ENCODE peak calls at places on chromosomes 6 and 20, in five cellular contexts. N, Q, B, D and W are unnamed samples.

GRCh38 chr6:71394001-71394432 is 105.4 kb downstream of the OGFRL1 start:
- DNase-seq in N (no peak), Q (no peak), B (no peak), D (peak; percentile 73), W (no peak)

GRCh38 chr6:158876886-158877285 is 57.7 kb upstream of the EZR start:
- DNase-seq in N (no peak), Q (no peak), B (no peak), D (no peak), W (no peak)

GRCh38 chr6:91079939-91080338 is 493.1 kb upstream of the MAP3K7 start:
- DNase-seq in N (no peak), Q (no peak), B (no peak), D (no peak), W (no peak)

GRCh38 chr20:45461225-45461624 is 8.3 kb upstream of the WFDC2 start:
- DNase-seq in N (no peak), Q (no peak), B (no peak), D (no peak), W (no peak)

GRCh38 chr6:127118505-127119360 is at the start of gene RSPO3:
- DNase-seq in N (no peak), Q (peak; percentile 66), B (no peak), D (peak; percentile 39), W (no peak)

GRCh38 chr6:34377984-34378383 is 14.5 kb downstream of the NUDT3 start:
- DNase-seq in N (no peak), Q (no peak), B (no peak), D (no peak), W (no peak)

GRCh38 chr20:53658973-53659372 is 65.3 kb upstream of the ZNF217 start:
- DNase-seq in N (no peak), Q (no peak), B (no peak), D (no peak), W (no peak)

GRCh38 chr6:75524322-75524972 is 30.8 kb upstream of the FILIP1 start:
- DNase-seq in N (no peak), Q (peak; percentile 95), B (no peak), D (peak; percentile 84), W (no peak)

GRCh38 chr6:114142256-114142655 is 171.3 kb upstream of the HDAC2 start:
- DNase-seq in N (no peak), Q (no peak), B (no peak), D (no peak), W (no peak)

GRCh38 chr6:97563529-97563928 is 280.5 kb upstream of the MMS22L start:
- DNase-seq in N (no peak), Q (no peak), B (no peak), D (no peak), W (no peak)

GRCh38 chr20:54062812-54063280 is 7.5 kb downstream of the BCAS1 start:
- DNase-seq in N (no peak), Q (peak; percentile 35), B (no peak), D (peak; percentile 65), W (no peak)

GRCh38 chr6:105345506-105345905 is 57.4 kb downstream of the PREP start:
- DNase-seq in N (no peak), Q (no peak), B (no peak), D (no peak), W (no peak)

GRCh38 chr6:134199848-134200606 is 117.9 kb downstream of the SGK1 start:
- DNase-seq in N (no peak), Q (no peak), B (no peak), D (no peak), W (no peak)

GRCh38 chr20:10922941-10923340 is 249.1 kb upstream of the JAG1 start:
- DNase-seq in N (no peak), Q (no peak), B (no peak), D (peak; percentile 90), W (no peak)

GRCh38 chr20:61435184-61435822 is 183.2 kb downstream of the CDH4 start:
- DNase-seq in N (no peak), Q (no peak), B (no peak), D (no peak), W (no peak)

GRCh38 chr6:16224409-16224808 is 14.0 kb upstream of the GMPR start:
- DNase-seq in N (no peak), Q (no peak), B (no peak), D (no peak), W (no peak)

GRCh38 chr20:531608-532007 is 12.0 kb downstream of the CSNK2A1 start:
- DNase-seq in N (no peak), Q (no peak), B (no peak), D (no peak), W (no peak)

GRCh38 chr6:142871910-142872331 is 73.1 kb downstream of the HIVEP2 start:
- DNase-seq in N (no peak), Q (peak; percentile 90), B (peak; percentile 88), D (peak; percentile 93), W (peak; percentile 65)

DNA sequence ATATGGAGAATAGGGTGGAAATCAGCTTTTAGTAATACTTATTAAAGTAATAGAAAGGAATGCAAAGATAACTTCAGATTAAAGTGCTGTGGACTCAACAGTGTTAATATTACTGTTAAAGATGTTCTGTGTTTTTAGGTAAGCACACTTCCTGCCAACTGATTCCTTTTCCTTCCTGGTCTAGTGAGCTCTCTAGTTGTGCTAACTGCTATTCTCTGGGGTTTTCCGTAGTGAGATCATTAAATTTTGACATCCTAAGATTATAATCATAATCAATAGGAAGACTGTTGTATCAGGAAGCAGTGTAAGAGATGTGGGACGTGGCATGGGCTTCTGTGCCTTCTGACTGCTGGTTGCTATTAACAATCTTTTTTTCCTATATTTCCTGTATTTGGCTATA is 1.2 kb upstream of the TMEM217 start:
- DNase-seq in N (no peak), Q (peak; percentile 89), B (peak; percentile 66), D (no peak), W (no peak)
- H3K27ac ChIP-seq in N (no peak overlapping the region), Q (peak overlapping the region; percentile 97), B (peak overlapping the region; percentile 97), D (no peak overlapping the region), W (no peak overlapping the region)

GRCh38 chr6:52994031-52994788 is 874 bp downstream of the GSTA4 start:
- DNase-seq in N (no peak), Q (peak; percentile 62), B (no peak), D (peak; percentile 55), W (no peak)

GRCh38 chr6:52995913-52996685 is 1.0 kb upstream of the GSTA4 start:
- DNase-seq in N (no peak), Q (peak; percentile 69), B (peak; percentile 42), D (peak; percentile 87), W (peak; percentile 75)

GRCh38 chr6:52992980-52993379 is 2.1 kb downstream of the GSTA4 start:
- DNase-seq in N (no peak), Q (no peak), B (no peak), D (peak; percentile 76), W (no peak)

GRCh38 chr6:52994789-52995078 is 350 bp downstream of the GSTA4 start:
- DNase-seq in N (no peak), Q (no peak), B (peak; percentile 35), D (no peak), W (no peak)

DNA sequence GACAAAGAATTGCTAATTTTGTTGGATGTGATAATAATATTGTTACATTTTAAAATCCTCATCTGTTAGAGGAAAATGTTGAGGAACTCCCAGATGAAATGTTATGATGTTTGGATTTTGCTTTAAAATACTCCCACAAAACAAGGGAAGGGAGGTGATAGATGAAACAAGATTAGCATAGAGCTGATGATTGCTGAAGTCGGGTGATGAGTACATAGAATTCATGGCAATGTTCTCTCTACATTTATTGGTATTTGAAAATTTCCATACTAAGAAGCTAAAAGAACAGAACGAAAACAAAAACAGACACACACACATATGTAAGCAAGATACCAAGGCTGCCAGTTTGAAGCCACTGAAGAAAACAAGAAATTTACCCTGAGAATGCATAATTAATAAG is 1.6 kb downstream of the GSTA4 start:
- DNase-seq in N (no peak), Q (peak; percentile 27), B (no peak), D (peak; percentile 13), W (no peak)
- H3K27ac ChIP-seq in N (peak overlapping the region; percentile 84), Q (peak overlapping the region; percentile 85), B (no peak overlapping the region), D (peak overlapping the region; percentile 99), W (peak overlapping the region; percentile 96)

GRCh38 chr6:149888659-149889058 is 9.3 kb downstream of the RAET1E start:
- DNase-seq in N (no peak), Q (no peak), B (no peak), D (no peak), W (peak; percentile 52)

GRCh38 chr6:149889321-149889720 is 8.6 kb downstream of the RAET1E start:
- DNase-seq in N (no peak), Q (no peak), B (no peak), D (no peak), W (no peak)

GRCh38 chr6:149885888-149886287 is 12.0 kb downstream of the RAET1E start:
- DNase-seq in N (no peak), Q (no peak), B (no peak), D (no peak), W (no peak)

GRCh38 chr6:149888113-149888512 is 9.8 kb downstream of the RAET1E start:
- DNase-seq in N (no peak), Q (no peak), B (no peak), D (no peak), W (no peak)

GRCh38 chr6:149887343-149887742 is 10.6 kb downstream of the RAET1E start:
- DNase-seq in N (no peak), Q (no peak), B (no peak), D (peak; percentile 66), W (no peak)
- H3K27ac ChIP-seq in N (no peak overlapping the region), Q (no peak overlapping the region), B (no peak overlapping the region), D (no peak overlapping the region), W (no peak overlapping the region)

GRCh38 chr6:25028346-25028745 is 92.6 kb upstream of the RIPOR2 start:
- DNase-seq in N (no peak), Q (no peak), B (no peak), D (no peak), W (no peak)
- H3K27ac ChIP-seq in N (no peak overlapping the region), Q (no peak overlapping the region), B (peak overlapping the region; percentile 75), D (no peak overlapping the region), W (no peak overlapping the region)

DNA sequence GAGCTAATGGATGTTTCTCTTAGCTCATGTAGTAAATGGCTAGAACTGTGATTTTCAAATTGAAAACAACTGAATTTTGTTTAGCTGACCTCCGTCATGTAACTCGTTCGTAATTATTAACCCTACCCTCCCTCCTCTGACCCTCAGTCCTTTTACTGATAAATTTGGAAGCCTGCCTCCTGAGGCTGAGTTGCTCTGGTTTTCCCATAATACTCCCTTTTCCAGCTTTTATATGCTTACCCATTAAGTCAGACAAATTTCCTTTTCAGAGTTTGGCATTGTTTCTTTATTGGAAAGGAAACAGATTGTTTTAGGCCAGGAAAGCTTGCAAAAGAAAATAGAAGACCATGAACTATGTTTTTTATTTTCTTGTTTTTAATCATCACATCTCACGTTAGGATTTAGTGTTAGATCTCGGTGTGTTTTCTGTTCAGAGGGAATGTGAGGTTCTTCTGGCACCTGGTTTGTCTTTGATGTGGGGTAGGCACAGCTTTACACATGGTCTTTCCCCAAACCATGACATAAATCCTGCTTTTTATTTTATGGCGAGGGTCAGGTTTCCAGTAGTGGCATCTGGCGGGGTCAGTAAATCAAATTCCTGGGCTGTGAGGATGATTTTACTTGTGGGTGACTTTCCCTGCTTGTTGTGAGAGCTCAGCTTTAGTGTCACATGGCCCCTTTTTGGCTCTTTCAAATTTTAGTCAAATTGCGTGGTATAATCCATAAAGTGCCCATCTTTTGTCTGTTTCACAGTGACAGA is 24.5 kb downstream of the PLCB4 start:
- DNase-seq in N (no peak), Q (peak; percentile 86), B (no peak), D (no peak), W (no peak)
- H3K27ac ChIP-seq in N (no peak overlapping the region), Q (no peak overlapping the region), B (no peak overlapping the region), D (no peak overlapping the region), W (peak overlapping the region; percentile 41)